ENCODE peak calls at places on chromosomes 7 and 10, in six cellular contexts. W is keratinocyte, A is colonic mucosa, C is right atrium auricular region, T is pancreas, J is A549. V is an unnamed sample.
A peak's percentile ranks its signal among the peaks of the same experiment; 100 is the strongest.

GRCh38 chr7:36911788-36912187 is 187.5 kb upstream of the AOAH start:
- DNase-seq in W (no peak), A (no peak), C (no peak), T (no peak), J (peak; percentile 49), V (no peak)

GRCh38 chr7:119916501-119916900 is 356.5 kb upstream of the KCND2 start:
- DNase-seq in W (no peak), A (no peak), C (no peak), T (no peak), J (no peak), V (no peak)

GRCh38 chr7:46544396-46545008 is 623.4 kb upstream of the IGFBP3 start:
- DNase-seq in W (no peak), A (no peak), C (no peak), T (no peak), J (peak; percentile 65), V (no peak)

GRCh38 chr7:102842284-102842683 is 70.5 kb upstream of the LRRC17 start:
- DNase-seq in W (no peak), A (no peak), C (no peak), T (no peak), J (no peak), V (no peak)

GRCh38 chr10:49187950-49188761 is at the start of gene TMEM273:
- DNase-seq in W (no peak), A (peak; percentile 59), C (peak; percentile 84), T (no peak), J (no peak), V (peak; percentile 90)

GRCh38 chr10:128411624-128412023 is 285.4 kb upstream of the MKI67 start:
- DNase-seq in W (no peak), A (no peak), C (peak; percentile 11), T (no peak), J (no peak), V (no peak)

GRCh38 chr7:93992423-93993110 is 11.6 kb downstream of the BET1 start:
- DNase-seq in W (no peak), A (no peak), C (no peak), T (no peak), J (no peak), V (no peak)

GRCh38 chr10:101319241-101319915 is 34.6 kb upstream of the BTRC start:
- DNase-seq in W (no peak), A (no peak), C (no peak), T (no peak), J (no peak), V (no peak)

GRCh38 chr7:74542558-74543117 is 88.9 kb downstream of the GTF2IRD1 start:
- DNase-seq in W (peak; percentile 32), A (peak; percentile 36), C (peak; percentile 65), T (no peak), J (no peak), V (no peak)

GRCh38 chr10:27088263-27089044 is 11.8 kb downstream of the ANKRD26 start:
- DNase-seq in W (no peak), A (no peak), C (no peak), T (no peak), J (no peak), V (no peak)

GRCh38 chr10:63798599-63799498 is 277.6 kb downstream of the REEP3 start:
- DNase-seq in W (no peak), A (peak; percentile 42), C (peak; percentile 91), T (peak; percentile 35), J (peak; percentile 24), V (no peak)

GRCh38 chr7:99224263-99224947 is 16.5 kb upstream of the KPNA7 start:
- DNase-seq in W (no peak), A (peak; percentile 67), C (no peak), T (peak; percentile 51), J (peak; percentile 84), V (peak; percentile 67)

GRCh38 chr10:114915294-114915693 is 22.7 kb upstream of the TRUB1 start:
- DNase-seq in W (no peak), A (no peak), C (no peak), T (no peak), J (peak; percentile 9), V (no peak)

GRCh38 chr7:3309140-3309539 is 8.1 kb downstream of the SDK1 start:
- DNase-seq in W (no peak), A (no peak), C (no peak), T (no peak), J (no peak), V (no peak)

GRCh38 chr10:71221586-71222202 is 9.3 kb downstream of the UNC5B start:
- DNase-seq in W (no peak), A (no peak), C (no peak), T (no peak), J (no peak), V (no peak)

GRCh38 chr10:132534348-132535064 is 3.1 kb upstream of the INPP5A start:
- DNase-seq in W (no peak), A (no peak), C (no peak), T (no peak), J (no peak), V (no peak)

GRCh38 chr10:43354325-43354635 is 17.2 kb upstream of the FXYD4 start:
- DNase-seq in W (no peak), A (no peak), C (no peak), T (no peak), J (no peak), V (no peak)

GRCh38 chr10:50919010-50919409 is 33.6 kb upstream of the A1CF start:
- DNase-seq in W (no peak), A (no peak), C (no peak), T (no peak), J (no peak), V (no peak)

GRCh38 chr7:132202541-132202940 is 373.7 kb downstream of the PLXNA4 start:
- DNase-seq in W (no peak), A (no peak), C (no peak), T (no peak), J (no peak), V (no peak)

GRCh38 chr7:50308301-50309129 is 4.0 kb downstream of the IKZF1 start:
- DNase-seq in W (no peak), A (no peak), C (no peak), T (no peak), J (no peak), V (no peak)

GRCh38 chr7:101863598-101863997 is 46.2 kb downstream of the CUX1 start:
- DNase-seq in W (no peak), A (no peak), C (no peak), T (no peak), J (no peak), V (no peak)

GRCh38 chr10:8064436-8064835 is 9.9 kb downstream of the GATA3 start:
- DNase-seq in W (no peak), A (no peak), C (no peak), T (no peak), J (no peak), V (no peak)

GRCh38 chr7:83178066-83178465 is 15.4 kb upstream of the PCLO start:
- DNase-seq in W (no peak), A (no peak), C (no peak), T (no peak), J (no peak), V (no peak)

GRCh38 chr7:25260862-25261454 is 32.7 kb upstream of the NPVF start:
- DNase-seq in W (no peak), A (peak; percentile 41), C (no peak), T (no peak), J (no peak), V (no peak)

GRCh38 chr7:28355553-28356319 is 56.6 kb upstream of the CREB5 start:
- DNase-seq in W (no peak), A (no peak), C (no peak), T (no peak), J (no peak), V (no peak)

GRCh38 chr10:130017631-130018022 is 53.6 kb upstream of the EBF3 start:
- DNase-seq in W (no peak), A (no peak), C (peak; percentile 46), T (no peak), J (no peak), V (peak; percentile 42)
- H3K27ac ChIP-seq in W (no peak overlapping the region), A (no peak overlapping the region), C (no peak overlapping the region), T (no peak overlapping the region), J (no peak overlapping the region), V (no peak overlapping the region)

DNA sequence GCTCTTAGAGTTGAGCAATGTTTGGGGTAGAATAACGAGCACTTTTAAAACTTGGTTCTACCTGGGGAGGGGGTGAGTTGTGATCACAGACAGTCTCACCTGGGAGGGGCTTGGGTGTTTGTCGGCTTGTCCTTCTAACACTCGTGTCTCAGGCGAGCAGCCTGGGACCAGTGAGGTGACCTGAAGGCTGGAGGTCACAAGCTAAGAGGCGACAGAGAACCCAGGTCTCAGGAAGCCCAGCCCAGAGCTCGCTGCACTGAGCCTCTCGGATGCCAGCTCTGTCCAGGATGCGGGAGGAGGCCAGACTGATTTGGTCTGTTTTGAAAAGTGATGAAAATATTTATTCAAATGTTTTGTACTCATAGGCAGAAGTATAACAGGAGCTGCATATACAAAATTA is 11.8 kb downstream of the HTRA1 start:
- DNase-seq in W (no peak), A (no peak), C (no peak), T (no peak), J (no peak), V (no peak)
- H3K4me1 ChIP-seq in W (peaks cover 65% of the 10 kb centered on the region), A (no peaks in the 10 kb centered on the region), C (no peaks in the 10 kb centered on the region), T (no peaks in the 10 kb centered on the region), J (peaks cover 20% of the 10 kb centered on the region), V (no peaks in the 10 kb centered on the region)

GRCh38 chr7:118476036-118476435 is 251.5 kb downstream of the ANKRD7 start:
- DNase-seq in W (no peak), A (no peak), C (no peak), T (no peak), J (no peak), V (no peak)
- H3K27ac ChIP-seq in W (no peak overlapping the region), A (no peak overlapping the region), C (no peak overlapping the region), T (no peak overlapping the region), J (no peak overlapping the region), V (no peak overlapping the region)

GRCh38 chr7:155802906-155803417 is 9.3 kb downstream of the SHH start:
- DNase-seq in W (no peak), A (no peak), C (no peak), T (no peak), J (no peak), V (peak; percentile 34)
- H3K4me1 ChIP-seq in W (peaks cover 22% of the 10 kb centered on the region), A (peaks cover 15% of the 10 kb centered on the region), C (no peaks in the 10 kb centered on the region), T (peaks cover 16% of the 10 kb centered on the region), J (peaks cover 20% of the 10 kb centered on the region), V (peaks cover 34% of the 10 kb centered on the region)

DNA sequence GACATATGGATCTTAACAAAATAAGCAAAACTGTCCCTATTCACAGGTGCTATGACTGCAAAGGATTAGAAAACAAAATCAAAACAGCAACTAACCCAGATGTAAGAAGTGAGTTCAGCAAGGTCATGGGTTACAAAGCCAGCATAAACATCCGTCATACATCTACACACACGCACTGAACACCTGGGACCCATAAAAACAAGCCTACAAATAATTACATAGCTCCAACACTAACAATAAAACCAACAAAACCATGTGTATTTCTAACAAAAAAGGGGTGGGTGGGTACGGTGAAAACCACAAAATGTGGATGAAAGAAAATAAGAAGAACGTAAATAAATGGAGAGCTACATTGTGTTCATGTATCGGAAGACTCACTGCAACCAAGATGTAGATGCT is 256.8 kb downstream of the ELFN1 start:
- DNase-seq in W (no peak), A (no peak), C (no peak), T (no peak), J (no peak), V (no peak)
- H3K27ac ChIP-seq in W (no peak overlapping the region), A (no peak overlapping the region), C (no peak overlapping the region), T (no peak overlapping the region), J (no peak overlapping the region), V (no peak overlapping the region)

V was measured in Peyer's patch.